ENCODE peak calls at places on chromosomes 12 and 14, in six cellular contexts. One of them, this sample, is unnamed.

GRCh38 chr12:17235996-17236395 is 630.0 kb upstream of the LMO3 start:
- DNase-seq in left kidney: no peak
- DNase-seq in stimulated activated CD4-positive, alpha-beta T cell treated with anti-CD3 and anti-CD28 coated beads, TNF-alpha, amount 100 ng/mL, for 48 hours: no peak
- DNase-seq in A172: no peak
- DNase-seq in stimulated activated CD8-positive, alpha-beta memory T cell treated with anti-CD3 and anti-CD28 coated beads, Interleukin-15, amount 100 ng/mL, for 24 hours: no peak
- DNase-seq in HEK293T: no peak
- DNase-seq in this sample: no peak

GRCh38 chr14:23137221-23138172 is 18.4 kb upstream of the CEBPE start:
- DNase-seq in left kidney: no peak
- DNase-seq in stimulated activated CD4-positive, alpha-beta T cell treated with anti-CD3 and anti-CD28 coated beads, TNF-alpha, amount 100 ng/mL, for 48 hours: no peak
- DNase-seq in A172: no peak
- DNase-seq in stimulated activated CD8-positive, alpha-beta memory T cell treated with anti-CD3 and anti-CD28 coated beads, Interleukin-15, amount 100 ng/mL, for 24 hours: no peak
- DNase-seq in HEK293T: no peak
- DNase-seq in this sample: no peak

GRCh38 chr12:26152507-26153102 is 27.8 kb upstream of the BHLHE41 start:
- DNase-seq in left kidney: no peak
- DNase-seq in stimulated activated CD4-positive, alpha-beta T cell treated with anti-CD3 and anti-CD28 coated beads, TNF-alpha, amount 100 ng/mL, for 48 hours: no peak
- DNase-seq in A172: peak
- DNase-seq in stimulated activated CD8-positive, alpha-beta memory T cell treated with anti-CD3 and anti-CD28 coated beads, Interleukin-15, amount 100 ng/mL, for 24 hours: no peak
- DNase-seq in HEK293T: no peak
- DNase-seq in this sample: no peak

GRCh38 chr12:93060666-93061413 is 131.7 kb upstream of the EEA1 start:
- DNase-seq in left kidney: peak
- DNase-seq in stimulated activated CD4-positive, alpha-beta T cell treated with anti-CD3 and anti-CD28 coated beads, TNF-alpha, amount 100 ng/mL, for 48 hours: no peak
- DNase-seq in A172: no peak
- DNase-seq in stimulated activated CD8-positive, alpha-beta memory T cell treated with anti-CD3 and anti-CD28 coated beads, Interleukin-15, amount 100 ng/mL, for 24 hours: no peak
- DNase-seq in HEK293T: no peak
- DNase-seq in this sample: peak

GRCh38 chr12:92735131-92735721 is 32.4 kb downstream of the PLEKHG7 start:
- DNase-seq in left kidney: peak
- DNase-seq in stimulated activated CD4-positive, alpha-beta T cell treated with anti-CD3 and anti-CD28 coated beads, TNF-alpha, amount 100 ng/mL, for 48 hours: no peak
- DNase-seq in A172: no peak
- DNase-seq in stimulated activated CD8-positive, alpha-beta memory T cell treated with anti-CD3 and anti-CD28 coated beads, Interleukin-15, amount 100 ng/mL, for 24 hours: no peak
- DNase-seq in HEK293T: peak
- DNase-seq in this sample: no peak

GRCh38 chr14:104223101-104223809 is 84.9 kb downstream of the KIF26A start:
- DNase-seq in left kidney: peak
- DNase-seq in stimulated activated CD4-positive, alpha-beta T cell treated with anti-CD3 and anti-CD28 coated beads, TNF-alpha, amount 100 ng/mL, for 48 hours: no peak
- DNase-seq in A172: no peak
- DNase-seq in stimulated activated CD8-positive, alpha-beta memory T cell treated with anti-CD3 and anti-CD28 coated beads, Interleukin-15, amount 100 ng/mL, for 24 hours: no peak
- DNase-seq in HEK293T: no peak
- DNase-seq in this sample: no peak

GRCh38 chr14:95326987-95327386 is 7.3 kb upstream of the CLMN start:
- DNase-seq in left kidney: no peak
- DNase-seq in stimulated activated CD4-positive, alpha-beta T cell treated with anti-CD3 and anti-CD28 coated beads, TNF-alpha, amount 100 ng/mL, for 48 hours: no peak
- DNase-seq in A172: no peak
- DNase-seq in stimulated activated CD8-positive, alpha-beta memory T cell treated with anti-CD3 and anti-CD28 coated beads, Interleukin-15, amount 100 ng/mL, for 24 hours: no peak
- DNase-seq in HEK293T: no peak
- DNase-seq in this sample: no peak

GRCh38 chr14:90568405-90568804 is 171.6 kb downstream of the CALM1 start:
- DNase-seq in left kidney: no peak
- DNase-seq in stimulated activated CD4-positive, alpha-beta T cell treated with anti-CD3 and anti-CD28 coated beads, TNF-alpha, amount 100 ng/mL, for 48 hours: no peak
- DNase-seq in A172: no peak
- DNase-seq in stimulated activated CD8-positive, alpha-beta memory T cell treated with anti-CD3 and anti-CD28 coated beads, Interleukin-15, amount 100 ng/mL, for 24 hours: no peak
- DNase-seq in HEK293T: no peak
- DNase-seq in this sample: no peak

GRCh38 chr14:68042591-68043210 is 223.1 kb downstream of the RAD51B start:
- DNase-seq in left kidney: peak
- DNase-seq in stimulated activated CD4-positive, alpha-beta T cell treated with anti-CD3 and anti-CD28 coated beads, TNF-alpha, amount 100 ng/mL, for 48 hours: no peak
- DNase-seq in A172: no peak
- DNase-seq in stimulated activated CD8-positive, alpha-beta memory T cell treated with anti-CD3 and anti-CD28 coated beads, Interleukin-15, amount 100 ng/mL, for 24 hours: no peak
- DNase-seq in HEK293T: no peak
- DNase-seq in this sample: no peak

GRCh38 chr14:21026988-21027315 is 2.1 kb upstream of the NDRG2 start:
- DNase-seq in left kidney: no peak
- DNase-seq in stimulated activated CD4-positive, alpha-beta T cell treated with anti-CD3 and anti-CD28 coated beads, TNF-alpha, amount 100 ng/mL, for 48 hours: no peak
- DNase-seq in A172: no peak
- DNase-seq in stimulated activated CD8-positive, alpha-beta memory T cell treated with anti-CD3 and anti-CD28 coated beads, Interleukin-15, amount 100 ng/mL, for 24 hours: no peak
- DNase-seq in HEK293T: no peak
- DNase-seq in this sample: no peak

GRCh38 chr12:51343201-51343600 is 3.3 kb downstream of the CELA1 start:
- DNase-seq in left kidney: no peak
- DNase-seq in stimulated activated CD4-positive, alpha-beta T cell treated with anti-CD3 and anti-CD28 coated beads, TNF-alpha, amount 100 ng/mL, for 48 hours: no peak
- DNase-seq in A172: no peak
- DNase-seq in stimulated activated CD8-positive, alpha-beta memory T cell treated with anti-CD3 and anti-CD28 coated beads, Interleukin-15, amount 100 ng/mL, for 24 hours: no peak
- DNase-seq in HEK293T: no peak
- DNase-seq in this sample: no peak

GRCh38 chr12:23930599-23930998 is 18.9 kb downstream of the SOX5 start:
- DNase-seq in left kidney: no peak
- DNase-seq in stimulated activated CD4-positive, alpha-beta T cell treated with anti-CD3 and anti-CD28 coated beads, TNF-alpha, amount 100 ng/mL, for 48 hours: no peak
- DNase-seq in A172: no peak
- DNase-seq in stimulated activated CD8-positive, alpha-beta memory T cell treated with anti-CD3 and anti-CD28 coated beads, Interleukin-15, amount 100 ng/mL, for 24 hours: no peak
- DNase-seq in HEK293T: no peak
- DNase-seq in this sample: no peak

GRCh38 chr14:91926131-91926890 is 21.2 kb downstream of the FBLN5 start:
- DNase-seq in left kidney: no peak
- DNase-seq in stimulated activated CD4-positive, alpha-beta T cell treated with anti-CD3 and anti-CD28 coated beads, TNF-alpha, amount 100 ng/mL, for 48 hours: no peak
- DNase-seq in A172: no peak
- DNase-seq in stimulated activated CD8-positive, alpha-beta memory T cell treated with anti-CD3 and anti-CD28 coated beads, Interleukin-15, amount 100 ng/mL, for 24 hours: no peak
- DNase-seq in HEK293T: no peak
- DNase-seq in this sample: no peak

GRCh38 chr14:61602733-61603077 is 92.6 kb upstream of the HIF1A start:
- DNase-seq in left kidney: peak
- DNase-seq in stimulated activated CD4-positive, alpha-beta T cell treated with anti-CD3 and anti-CD28 coated beads, TNF-alpha, amount 100 ng/mL, for 48 hours: no peak
- DNase-seq in A172: no peak
- DNase-seq in stimulated activated CD8-positive, alpha-beta memory T cell treated with anti-CD3 and anti-CD28 coated beads, Interleukin-15, amount 100 ng/mL, for 24 hours: no peak
- DNase-seq in HEK293T: no peak
- DNase-seq in this sample: no peak

GRCh38 chr14:38040411-38040810 is 167.3 kb upstream of the SSTR1 start:
- DNase-seq in left kidney: peak
- DNase-seq in stimulated activated CD4-positive, alpha-beta T cell treated with anti-CD3 and anti-CD28 coated beads, TNF-alpha, amount 100 ng/mL, for 48 hours: no peak
- DNase-seq in A172: no peak
- DNase-seq in stimulated activated CD8-positive, alpha-beta memory T cell treated with anti-CD3 and anti-CD28 coated beads, Interleukin-15, amount 100 ng/mL, for 24 hours: no peak
- DNase-seq in HEK293T: no peak
- DNase-seq in this sample: no peak

GRCh38 chr12:128702344-128702743 is 121.4 kb downstream of the SLC15A4 start:
- DNase-seq in left kidney: peak
- DNase-seq in stimulated activated CD4-positive, alpha-beta T cell treated with anti-CD3 and anti-CD28 coated beads, TNF-alpha, amount 100 ng/mL, for 48 hours: no peak
- DNase-seq in A172: no peak
- DNase-seq in stimulated activated CD8-positive, alpha-beta memory T cell treated with anti-CD3 and anti-CD28 coated beads, Interleukin-15, amount 100 ng/mL, for 24 hours: no peak
- DNase-seq in HEK293T: no peak
- DNase-seq in this sample: no peak

GRCh38 chr14:87873741-87874140 is 119.2 kb downstream of the GALC start:
- DNase-seq in left kidney: no peak
- DNase-seq in stimulated activated CD4-positive, alpha-beta T cell treated with anti-CD3 and anti-CD28 coated beads, TNF-alpha, amount 100 ng/mL, for 48 hours: no peak
- DNase-seq in A172: peak
- DNase-seq in stimulated activated CD8-positive, alpha-beta memory T cell treated with anti-CD3 and anti-CD28 coated beads, Interleukin-15, amount 100 ng/mL, for 24 hours: no peak
- DNase-seq in HEK293T: no peak
- DNase-seq in this sample: no peak

GRCh38 chr12:109264095-109264942 is 44.8 kb downstream of the FOXN4 start:
- DNase-seq in left kidney: peak
- DNase-seq in stimulated activated CD4-positive, alpha-beta T cell treated with anti-CD3 and anti-CD28 coated beads, TNF-alpha, amount 100 ng/mL, for 48 hours: peak
- DNase-seq in A172: no peak
- DNase-seq in stimulated activated CD8-positive, alpha-beta memory T cell treated with anti-CD3 and anti-CD28 coated beads, Interleukin-15, amount 100 ng/mL, for 24 hours: peak
- DNase-seq in HEK293T: peak
- DNase-seq in this sample: peak

GRCh38 chr12:50401383-50402155 is 884 bp downstream of the LARP4 start:
- DNase-seq in left kidney: peak
- DNase-seq in stimulated activated CD4-positive, alpha-beta T cell treated with anti-CD3 and anti-CD28 coated beads, TNF-alpha, amount 100 ng/mL, for 48 hours: no peak
- DNase-seq in A172: no peak
- DNase-seq in stimulated activated CD8-positive, alpha-beta memory T cell treated with anti-CD3 and anti-CD28 coated beads, Interleukin-15, amount 100 ng/mL, for 24 hours: no peak
- DNase-seq in HEK293T: no peak
- DNase-seq in this sample: no peak

GRCh38 chr14:22122227-22123187 is 448.9 kb upstream of the OR4E1 start:
- DNase-seq in left kidney: peak
- DNase-seq in stimulated activated CD4-positive, alpha-beta T cell treated with anti-CD3 and anti-CD28 coated beads, TNF-alpha, amount 100 ng/mL, for 48 hours: no peak
- DNase-seq in A172: no peak
- DNase-seq in stimulated activated CD8-positive, alpha-beta memory T cell treated with anti-CD3 and anti-CD28 coated beads, Interleukin-15, amount 100 ng/mL, for 24 hours: no peak
- DNase-seq in HEK293T: no peak
- DNase-seq in this sample: no peak

This sample was measured in ureter.